ENCODE peak calls at places on chromosomes 12 and 14, in seven cellular contexts. I is hepatocyte, V is transverse colon, T is fibroblast of lung, L is ovary, W is left ventricle myocardium inferior, G is gastrocnemius medialis. J is an unnamed sample.

GRCh38 chr12:57233357-57234232 is 4.1 kb downstream of the SHMT2 start:
- DNase-seq in I (no peak), V (no peak), T (peak; percentile 57), L (no peak), W (peak; percentile 18), G (no peak), J (peak; percentile 18)

GRCh38 chr14:24634158-24634557 is at the start of gene GZMB:
- DNase-seq in I (no peak), V (peak; percentile 19), T (no peak), L (no peak), W (no peak), G (no peak), J (no peak)

GRCh38 chr12:115960868-115961802 is 316.4 kb downstream of the MED13L start:
- DNase-seq in I (no peak), V (no peak), T (no peak), L (no peak), W (no peak), G (no peak), J (no peak)

GRCh38 chr14:91873476-91874265 is 6.3 kb upstream of the TC2N start:
- DNase-seq in I (no peak), V (peak; percentile 59), T (peak; percentile 46), L (no peak), W (no peak), G (no peak), J (no peak)

GRCh38 chr12:101680240-101680639 is 17.2 kb upstream of the CHPT1 start:
- DNase-seq in I (no peak), V (no peak), T (no peak), L (no peak), W (no peak), G (no peak), J (no peak)

GRCh38 chr14:79581912-79582576 is 629.3 kb downstream of the DIO2 start:
- DNase-seq in I (no peak), V (no peak), T (peak; percentile 59), L (no peak), W (no peak), G (no peak), J (no peak)

GRCh38 chr14:65321370-65321875 is 91.1 kb upstream of the FUT8 start:
- DNase-seq in I (no peak), V (no peak), T (no peak), L (no peak), W (no peak), G (no peak), J (no peak)

GRCh38 chr14:69610859-69611263 is 535 bp upstream of the SUSD6 start:
- DNase-seq in I (peak; percentile 41), V (no peak), T (no peak), L (peak; percentile 30), W (no peak), G (no peak), J (no peak)

GRCh38 chr12:44837114-44837800 is 38.9 kb downstream of the NELL2 start:
- DNase-seq in I (no peak), V (no peak), T (no peak), L (no peak), W (no peak), G (no peak), J (no peak)

GRCh38 chr14:73976150-73976549 is 26.0 kb downstream of the COQ6 start:
- DNase-seq in I (no peak), V (peak; percentile 26), T (no peak), L (no peak), W (no peak), G (no peak), J (no peak)

GRCh38 chr12:121476477-121476876 is 76.6 kb downstream of the RNF34 start:
- DNase-seq in I (no peak), V (no peak), T (no peak), L (no peak), W (no peak), G (no peak), J (no peak)

GRCh38 chr12:94171595-94171930 is 23.2 kb downstream of the PLXNC1 start:
- DNase-seq in I (no peak), V (no peak), T (peak; percentile 43), L (no peak), W (no peak), G (no peak), J (no peak)

GRCh38 chr14:75132374-75133086 is 5.7 kb upstream of the NEK9 start:
- DNase-seq in I (peak; percentile 86), V (peak; percentile 42), T (peak; percentile 49), L (no peak), W (no peak), G (peak; percentile 35), J (no peak)

GRCh38 chr14:85817430-85817829 is 287.5 kb downstream of the FLRT2 start:
- DNase-seq in I (no peak), V (no peak), T (no peak), L (no peak), W (no peak), G (no peak), J (no peak)

GRCh38 chr12:76627346-76628135 is 68.0 kb upstream of the OSBPL8 start:
- DNase-seq in I (no peak), V (no peak), T (peak; percentile 29), L (no peak), W (no peak), G (no peak), J (no peak)

GRCh38 chr12:22215467-22216253 is 118.8 kb downstream of the ST8SIA1 start:
- DNase-seq in I (no peak), V (no peak), T (no peak), L (no peak), W (no peak), G (no peak), J (no peak)

GRCh38 chr14:38042356-38042755 is 165.3 kb upstream of the SSTR1 start:
- DNase-seq in I (peak; percentile 35), V (no peak), T (peak; percentile 59), L (no peak), W (no peak), G (no peak), J (no peak)

GRCh38 chr12:110937104-110937641 is 16.8 kb upstream of the MYL2 start:
- DNase-seq in I (peak; percentile 72), V (peak; percentile 50), T (peak; percentile 20), L (peak; percentile 37), W (peak; percentile 46), G (no peak), J (peak; percentile 71)

GRCh38 chr14:101898416-101898815 is 66.0 kb upstream of the DYNC1H1 start:
- DNase-seq in I (no peak), V (no peak), T (no peak), L (peak; percentile 3), W (no peak), G (no peak), J (no peak)

GRCh38 chr14:93065272-93065730 is 50.4 kb downstream of the ITPK1 start:
- DNase-seq in I (no peak), V (no peak), T (no peak), L (no peak), W (no peak), G (no peak), J (no peak)

GRCh38 chr14:36827861-36828260 is 166.2 kb downstream of the PAX9 start:
- DNase-seq in I (no peak), V (no peak), T (no peak), L (no peak), W (no peak), G (no peak), J (no peak)

GRCh38 chr14:76953196-76953945 is 75.1 kb downstream of the IRF2BPL start:
- DNase-seq in I (peak; percentile 76), V (peak; percentile 71), T (peak; percentile 78), L (peak; percentile 78), W (peak; percentile 59), G (peak; percentile 65), J (peak; percentile 70)
- H3K4me3 ChIP-seq in I (no peak overlapping the region), V (peak overlapping the region; percentile 40), T (no peak overlapping the region), L (peak overlapping the region; percentile 25), W (peak overlapping the region; percentile 48), G (peak overlapping the region; percentile 44), J (peak overlapping the region; percentile 14)

GRCh38 chr12:75439930-75440329 is 40.6 kb upstream of the GLIPR1 start:
- DNase-seq in I (no peak), V (no peak), T (no peak), L (no peak), W (no peak), G (no peak), J (no peak)

GRCh38 chr12:75439048-75439447 is 41.5 kb upstream of the GLIPR1 start:
- DNase-seq in I (no peak), V (no peak), T (peak; percentile 45), L (no peak), W (no peak), G (no peak), J (no peak)

GRCh38 chr12:75438052-75438754 is 42.4 kb upstream of the GLIPR1 start:
- DNase-seq in I (no peak), V (no peak), T (no peak), L (no peak), W (no peak), G (no peak), J (no peak)

DNA sequence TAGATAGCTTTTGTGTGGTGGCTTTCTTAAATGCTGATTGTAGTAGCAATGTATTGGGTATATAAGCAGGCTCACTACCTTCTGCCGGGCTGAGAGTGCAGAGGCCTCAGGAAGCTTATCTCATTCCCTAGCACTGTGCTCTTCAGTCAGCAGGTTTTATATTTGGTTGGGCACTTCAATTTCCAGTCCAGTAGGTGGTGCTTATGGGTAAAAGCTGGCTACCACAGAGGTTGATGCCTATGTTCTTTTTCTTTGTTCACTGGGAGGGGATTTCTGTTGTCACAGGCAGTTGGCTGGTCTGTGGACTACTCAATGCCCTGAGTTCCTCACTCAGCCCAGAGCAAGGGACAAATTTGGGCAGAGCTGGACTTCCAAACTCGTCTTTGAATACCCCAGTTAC is 43.0 kb upstream of the GLIPR1 start:
- DNase-seq in I (no peak), V (no peak), T (peak; percentile 44), L (no peak), W (no peak), G (no peak), J (no peak)
- TF ChIP-seq CTCF in I (no peak), V (peak; percentile 8), T (peak; percentile 44), L (no peak), W (peak; percentile 13), G (no peak), J (peak; percentile 21)

DNA sequence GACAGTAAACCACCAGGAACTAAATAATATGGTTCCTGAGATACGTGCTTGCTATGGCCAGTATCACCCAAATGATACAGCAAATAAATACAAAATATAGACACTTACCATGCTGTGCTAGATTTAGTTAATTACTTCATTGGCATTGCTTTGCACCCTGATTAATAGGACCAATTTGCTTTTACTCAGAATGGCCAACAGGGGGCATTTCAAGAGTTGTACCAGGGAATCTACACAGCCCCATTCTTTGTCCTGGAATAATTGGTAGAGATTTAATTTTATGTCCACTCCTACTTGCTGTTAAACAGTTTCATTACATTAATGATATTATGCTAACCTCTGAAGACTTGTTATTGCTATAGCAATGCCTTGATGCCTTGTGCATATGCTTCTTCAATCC is 280.8 kb downstream of the RERGL start:
- DNase-seq in I (no peak), V (no peak), T (no peak), L (no peak), W (no peak), G (no peak), J (no peak)
- H3K9me3 ChIP-seq in I (no peaks in the 10 kb centered on the region), V (peaks cover 10% of the 10 kb centered on the region), T (no peaks in the 10 kb centered on the region), L (no peaks in the 10 kb centered on the region), W (peaks cover 68% of the 10 kb centered on the region), G (no peaks in the 10 kb centered on the region), J (no peaks in the 10 kb centered on the region)

DNA sequence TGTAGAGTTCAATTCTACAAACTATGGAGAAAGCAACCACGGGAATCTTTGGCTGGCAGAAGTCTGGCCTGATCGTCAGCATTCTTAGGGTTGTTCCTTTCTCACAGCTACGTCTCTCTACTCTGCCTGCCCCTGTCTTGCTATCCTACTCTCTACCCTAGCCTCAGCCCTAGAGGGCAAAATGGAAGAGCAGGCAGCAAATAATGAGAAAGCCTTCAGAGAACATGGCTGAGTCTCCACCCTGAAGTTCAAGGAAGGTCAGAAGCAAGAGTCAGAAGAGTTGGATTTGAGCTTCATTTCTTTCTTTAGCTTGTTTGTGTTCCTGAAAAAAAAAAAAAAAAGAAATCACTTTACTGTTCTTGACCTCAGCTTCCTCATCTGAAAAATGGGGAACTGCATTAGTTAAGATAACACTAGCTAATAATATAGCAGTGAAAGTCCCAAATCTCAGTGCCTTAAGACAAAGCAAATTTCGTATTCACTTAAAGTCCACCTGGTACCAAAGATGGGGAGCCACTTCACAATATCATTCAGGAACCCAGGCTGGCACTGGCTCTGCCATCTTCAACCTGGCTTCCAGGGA is 50.2 kb upstream of the CCND2 start:
- DNase-seq in I (no peak), V (no peak), T (no peak), L (no peak), W (no peak), G (no peak), J (no peak)
- H3K4me3 ChIP-seq in I (no peak overlapping the region), V (no peak overlapping the region), T (no peak overlapping the region), L (no peak overlapping the region), W (no peak overlapping the region), G (no peak overlapping the region), J (no peak overlapping the region)